ENCODE peak calls at places on chromosome 2, in eight cellular contexts. R is spleen, L is stomach, W is PC-9, H is mammary epithelial cell, M is Peyer's patch, E is HCT116, O is kidney. V is an unnamed sample. For H3K4me1 and H3K9me3, the result is how much of the 10 kb centered on the place peaks cover.

GRCh38 chr2:182229288-182229687 is 197.5 kb downstream of the PDE1A start:
- DNase-seq in M (no peak), O (no peak), W (no peak), H (peak), R (no peak), L (no peak), E (no peak), V (no peak)

GRCh38 chr2:17918789-17919188 is 40.3 kb downstream of the KCNS3 start:
- DNase-seq in E (no peak), L (no peak), M (no peak), H (no peak), O (no peak), W (no peak), R (no peak), V (peak)

GRCh38 chr2:218985325-218986091 is 524 bp upstream of the FEV start:
- DNase-seq in R (no peak), L (no peak), O (no peak), M (no peak), H (no peak), E (no peak), W (no peak), V (no peak)

GRCh38 chr2:160363961-160364733 is 129.5 kb downstream of the RBMS1 start:
- DNase-seq in E (no peak), O (no peak), R (no peak), M (no peak), W (no peak), H (no peak), L (no peak), V (no peak)

GRCh38 chr2:144406111-144406788 is 113.7 kb downstream of the ZEB2 start:
- DNase-seq in L (no peak), E (no peak), R (no peak), H (no peak), O (no peak), W (no peak), M (no peak), V (no peak)

GRCh38 chr2:241859436-241860183 is 916 bp upstream of the PDCD1 start:
- DNase-seq in L (no peak), W (no peak), H (no peak), M (peak), O (peak), R (peak), E (no peak), V (peak)

GRCh38 chr2:143686585-143687164 is 557.5 kb downstream of the ARHGAP15 start:
- DNase-seq in E (peak), H (peak), M (no peak), O (no peak), R (no peak), W (no peak), L (no peak), V (no peak)

GRCh38 chr2:215280326-215280725 is 31.5 kb upstream of the ATIC start:
- DNase-seq in E (no peak), L (no peak), O (no peak), M (no peak), W (no peak), R (peak), H (peak), V (no peak)

GRCh38 chr2:105751272-105751671 is 6.6 kb downstream of the NCK2 start:
- DNase-seq in E (no peak), M (peak), W (no peak), H (no peak), O (no peak), R (no peak), L (no peak), V (no peak)

GRCh38 chr2:235694721-235695601 is 201.1 kb downstream of the AGAP1 start:
- DNase-seq in W (no peak), R (no peak), M (no peak), O (no peak), E (no peak), H (no peak), L (no peak), V (no peak)

GRCh38 chr2:151916632-151917031 is 88.4 kb upstream of the ARL5A start:
- DNase-seq in L (no peak), E (no peak), M (no peak), O (no peak), W (no peak), R (no peak), H (no peak), V (no peak)

GRCh38 chr2:120818441-120818920 is 82.8 kb downstream of the GLI2 start:
- DNase-seq in O (peak), L (no peak), R (peak), W (no peak), E (no peak), H (no peak), M (peak), V (no peak)

GRCh38 chr2:214130115-214130514 is 280.7 kb upstream of the VWC2L start:
- DNase-seq in L (no peak), O (no peak), H (no peak), M (no peak), E (no peak), R (no peak), W (no peak), V (no peak)

GRCh38 chr2:61432990-61433389 is 37.9 kb downstream of the USP34 start:
- DNase-seq in M (peak), O (no peak), E (no peak), W (no peak), R (no peak), H (no peak), L (no peak), V (peak)

GRCh38 chr2:65407240-65407639 is 25.2 kb downstream of the SPRED2 start:
- DNase-seq in W (peak), H (no peak), E (no peak), M (no peak), O (no peak), R (no peak), L (no peak), V (no peak)

GRCh38 chr2:163552758-163553157 is 183.1 kb downstream of the FIGN start:
- DNase-seq in L (no peak), O (no peak), M (no peak), E (no peak), W (no peak), R (no peak), H (no peak), V (no peak)

DNA sequence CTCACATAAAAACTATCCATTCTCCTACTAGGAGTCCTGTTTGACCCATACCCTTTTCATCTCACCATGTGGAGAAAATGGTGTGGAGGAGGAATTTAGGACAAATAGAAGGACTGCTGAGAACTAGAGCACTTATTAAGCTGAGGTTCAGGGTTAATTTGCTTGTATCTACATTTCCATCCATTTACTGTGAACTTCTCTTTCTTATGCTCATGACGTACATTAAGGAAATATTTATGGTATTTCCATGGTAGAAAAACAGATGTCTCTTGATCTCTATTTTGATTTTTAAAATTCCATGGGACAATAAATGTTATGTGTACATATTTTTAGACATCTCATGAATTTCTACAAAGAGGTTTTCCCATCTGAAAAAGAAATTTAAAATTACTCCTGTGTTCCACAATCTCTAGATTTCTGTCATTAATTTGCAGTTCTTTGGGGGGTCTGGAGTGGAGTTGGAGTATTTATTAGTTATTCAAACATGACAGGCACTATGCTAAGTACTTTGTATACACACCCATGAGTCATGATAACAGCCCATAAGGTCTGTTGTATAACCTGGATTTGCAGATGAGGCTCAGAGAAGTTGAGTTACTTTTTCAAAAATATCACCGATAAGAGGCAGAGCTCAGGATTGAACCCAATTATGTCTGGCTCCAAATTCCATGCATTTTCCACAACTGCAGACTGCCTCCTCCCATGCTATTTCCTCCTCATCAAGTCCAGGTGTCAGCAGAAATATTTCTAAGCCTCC is 112.6 kb downstream of the COPS8 start:
- DNase-seq in H (no peak), L (no peak), W (no peak), E (no peak), R (no peak), O (no peak), M (no peak), V (no peak)
- H3K4me1 ChIP-seq in H (under half), L (under half), W (half or more), E (under half), R (under half), O (under half), M (under half), V (under half)

DNA sequence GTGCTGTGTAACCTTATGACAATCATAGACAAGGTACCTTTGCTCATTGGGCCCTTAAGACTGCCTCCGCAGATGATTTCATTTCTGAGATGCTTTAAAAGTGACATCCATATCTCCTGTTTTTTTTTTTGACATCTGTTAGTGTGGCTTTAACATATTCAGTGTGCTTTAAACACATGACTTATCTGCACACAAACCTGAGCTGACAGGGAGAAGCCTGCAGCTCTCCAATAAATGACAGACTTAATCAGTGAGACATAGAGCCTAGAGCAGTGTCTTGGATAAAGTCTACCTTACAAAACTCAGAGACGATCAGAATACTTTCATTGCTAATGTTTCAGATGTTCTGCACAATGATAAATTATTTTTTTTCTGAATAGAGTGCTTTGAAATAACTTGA is 130.7 kb downstream of the UBE2E3 start:
- DNase-seq in H (no peak), W (no peak), E (no peak), O (no peak), R (no peak), L (no peak), M (no peak), V (no peak)
- TF ChIP-seq CTCF in H (no peak), W (no peak), E (no peak), O (no peak), R (no peak), L (no peak), M (no peak), V (no peak)

GRCh38 chr2:173326806-173327205 is 27.9 kb upstream of the CDCA7 start:
- DNase-seq in H (peak), R (no peak), M (no peak), O (no peak), E (no peak), L (no peak), W (no peak), V (no peak)
- H3K9me3 ChIP-seq in H (under half), R (under half), M (under half), O (under half), E (under half), L (under half), W (under half), V (under half)

GRCh38 chr2:39530423-39530866 is 93.4 kb upstream of the MAP4K3 start:
- DNase-seq in R (no peak), E (no peak), L (no peak), H (no peak), O (no peak), M (no peak), W (no peak), V (no peak)
- H3K4me1 ChIP-seq in R (under half), E (under half), L (under half), H (under half), O (under half), M (under half), W (under half), V (under half)

DNA sequence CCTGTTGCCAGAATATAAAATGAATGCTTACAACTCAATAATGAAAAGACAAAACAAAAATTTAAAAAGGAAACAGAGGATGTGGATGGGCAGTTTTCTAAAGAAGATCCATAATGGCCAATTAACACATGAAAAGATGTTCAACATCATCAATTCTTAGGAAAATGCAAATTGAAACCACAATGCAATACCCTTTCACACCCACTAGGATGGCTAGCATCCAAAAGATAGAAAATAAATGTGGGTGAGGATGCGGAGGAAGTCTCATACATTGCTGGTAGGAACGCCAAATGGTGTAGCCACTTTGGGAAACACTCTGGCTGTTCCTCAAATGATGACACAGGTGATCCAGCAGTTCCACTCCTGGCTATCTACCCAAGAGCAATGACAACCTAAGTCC is 130.5 kb downstream of the TNS1 start:
- DNase-seq in M (no peak), H (no peak), W (no peak), E (no peak), O (no peak), L (no peak), R (no peak), V (no peak)
- TF ChIP-seq CTCF in M (no peak), H (no peak), W (no peak), E (peak), O (no peak), L (no peak), R (no peak), V (no peak)

DNA sequence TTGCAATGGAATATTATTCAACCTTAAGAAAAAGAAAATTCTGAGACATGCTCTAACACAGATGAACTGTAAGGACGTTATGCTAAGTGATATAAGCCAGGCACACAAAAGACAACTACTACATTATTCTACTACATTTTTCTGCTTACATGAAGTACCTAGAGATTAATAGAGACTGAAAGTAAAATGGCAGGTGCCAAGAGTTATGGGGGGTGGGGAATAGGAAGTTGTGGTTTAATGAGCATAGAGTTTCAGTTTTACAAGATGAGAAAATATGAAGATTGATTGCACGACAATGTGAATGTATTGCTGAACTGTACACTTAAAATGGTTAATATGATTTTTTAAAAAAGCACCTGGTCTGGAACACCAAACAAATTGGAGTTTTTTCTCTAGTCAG is 1231.6 kb upstream of the DDX18 start:
- DNase-seq in W (no peak), R (no peak), L (no peak), M (no peak), H (no peak), E (no peak), O (no peak), V (no peak)
- H3K9me3 ChIP-seq in W (under half), R (under half), L (under half), M (under half), H (under half), E (under half), O (under half), V (under half)

GRCh38 chr2:177670791-177671528 is 278.4 kb downstream of the AGPS start:
- DNase-seq in L (no peak), E (no peak), R (no peak), O (no peak), H (no peak), W (no peak), M (no peak), V (no peak)
- H3K4me1 ChIP-seq in L (under half), E (under half), R (under half), O (under half), H (under half), W (under half), M (under half), V (under half)

GRCh38 chr2:136117909-136118818 is at the start of gene CXCR4:
- DNase-seq in O (peak), L (peak), E (peak), M (peak), H (peak), R (peak), W (no peak), V (peak)
- TF ChIP-seq CTCF in O (peak), L (no peak), E (no peak), M (no peak), H (peak), R (no peak), W (no peak), V (no peak)